ENCODE peak calls at places on chromosome 6, in six cellular contexts. G is upper lobe of right lung; Y is CD8-positive, alpha-beta T cell; P is psoas muscle; K is tibial nerve; U is tibial artery. N is an unnamed sample. For H3K4me1, H3K27me3 and H3K9me3, the result is how much of the 10 kb centered on the place peaks cover.

GRCh38 chr6:38163186-38164130 is 343.9 kb downstream of the ZFAND3 start:
- DNase-seq in K (no peak), G (peak), Y (no peak), U (no peak), P (no peak), N (no peak)

GRCh38 chr6:136333824-136334464 is 44.3 kb upstream of the BCLAF1 start:
- DNase-seq in P (no peak), U (no peak), G (no peak), Y (no peak), K (no peak), N (no peak)

GRCh38 chr6:156780962-156781705 is 4.0 kb downstream of the ARID1B start:
- DNase-seq in P (no peak), K (no peak), G (no peak), Y (no peak), U (no peak), N (no peak)

GRCh38 chr6:56693988-56694387 is 51.3 kb upstream of the DST start:
- DNase-seq in P (no peak), K (no peak), G (no peak), Y (no peak), U (no peak), N (no peak)

GRCh38 chr6:132153221-132153896 is 202.2 kb upstream of the CCN2 start:
- DNase-seq in G (no peak), K (no peak), Y (no peak), P (no peak), U (no peak), N (no peak)

GRCh38 chr6:43911625-43912577 is 141.9 kb downstream of the VEGFA start:
- DNase-seq in K (no peak), P (peak), U (no peak), Y (no peak), G (no peak), N (no peak)

GRCh38 chr6:150269857-150270223 is 99.0 kb upstream of the IYD start:
- DNase-seq in P (no peak), U (no peak), G (no peak), K (no peak), Y (no peak), N (no peak)

GRCh38 chr6:113662049-113662655 is 195.0 kb upstream of the MARCKS start:
- DNase-seq in Y (no peak), P (no peak), K (no peak), G (no peak), U (no peak), N (no peak)

GRCh38 chr6:129184808-129185366 is 301.9 kb downstream of the LAMA2 start:
- DNase-seq in P (no peak), Y (no peak), K (no peak), U (no peak), G (no peak), N (no peak)

GRCh38 chr6:167746377-167747151 is 80.1 kb upstream of the AFDN start:
- DNase-seq in G (no peak), P (no peak), U (no peak), Y (no peak), K (no peak), N (no peak)

GRCh38 chr6:12472601-12473038 is 182.5 kb downstream of the EDN1 start:
- DNase-seq in U (peak), Y (no peak), G (no peak), K (peak), P (peak), N (peak)

GRCh38 chr6:6596929-6597328 is 8.4 kb downstream of the LY86 start:
- DNase-seq in U (no peak), K (no peak), P (no peak), Y (no peak), G (no peak), N (no peak)
- H3K4me1 ChIP-seq in U (under half), K (under half), P (under half), Y (under half), G (under half), N (under half)

DNA sequence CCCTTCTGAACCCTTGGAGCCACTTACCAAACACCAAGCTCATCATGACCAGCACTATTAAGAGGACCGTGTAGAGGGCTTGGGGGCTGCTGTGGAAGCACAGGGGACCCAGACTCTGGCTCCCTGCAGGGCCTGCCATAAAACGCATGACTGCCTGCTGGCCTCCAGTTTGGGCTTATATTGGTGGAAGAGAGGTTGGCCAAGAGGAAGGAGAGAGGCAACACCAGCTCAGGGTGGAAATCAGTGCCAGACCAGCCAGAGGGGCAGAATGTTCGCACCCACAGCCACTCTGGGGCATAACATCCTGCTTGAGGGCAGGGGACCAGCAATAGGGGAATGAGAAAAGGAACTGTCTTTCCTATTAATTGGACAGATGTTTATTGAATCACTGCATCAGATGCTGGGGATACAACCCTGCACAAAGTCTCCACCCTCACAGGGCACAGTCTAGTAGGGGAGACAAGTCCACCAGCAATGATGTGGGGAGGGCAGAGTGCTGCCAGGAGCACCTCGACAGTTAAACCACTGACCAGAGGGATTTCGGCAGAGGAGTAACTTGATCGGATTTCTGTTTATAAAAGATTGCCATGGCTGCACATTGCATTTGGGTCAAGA is 534 bp downstream of the LY6G5C start:
- DNase-seq in P (no peak), G (no peak), U (no peak), Y (no peak), K (no peak), N (no peak)
- H3K27me3 ChIP-seq in P (under half), G (under half), U (under half), Y (under half), K (under half), N (under half)

GRCh38 chr6:158293122-158293521 is 19.1 kb upstream of the TULP4 start:
- DNase-seq in K (no peak), G (no peak), Y (no peak), U (no peak), P (no peak), N (no peak)
- H3K9me3 ChIP-seq in K (under half), G (under half), Y (under half), U (under half), P (under half), N (under half)

GRCh38 chr6:52546678-52547077 is 30.2 kb downstream of the TRAM2 start:
- DNase-seq in G (no peak), P (no peak), U (peak), K (no peak), Y (no peak), N (no peak)
- H3K4me1 ChIP-seq in G (under half), P (under half), U (half or more), K (under half), Y (under half), N (half or more)

DNA sequence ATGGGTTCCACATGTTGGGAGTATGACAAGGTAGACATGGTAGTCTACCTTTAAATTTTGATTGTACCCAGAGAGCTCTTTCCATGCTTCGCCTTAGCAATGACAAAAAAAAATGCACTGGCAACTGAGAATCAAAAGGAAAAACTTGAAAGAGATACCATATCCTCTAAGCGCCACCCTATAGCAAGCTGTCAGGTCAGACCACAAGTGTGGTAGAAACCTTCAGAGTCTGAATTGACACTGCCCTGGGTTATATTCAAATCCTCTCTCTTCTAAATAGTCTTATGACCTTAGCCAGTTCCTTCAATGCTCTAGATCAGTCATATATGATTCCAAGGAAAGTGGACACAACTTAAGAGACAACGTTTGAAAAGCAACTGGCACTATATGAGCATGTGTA is 45.6 kb upstream of the SMLR1 start:
- DNase-seq in P (no peak), K (no peak), U (no peak), Y (no peak), G (no peak), N (no peak)
- H3K27me3 ChIP-seq in P (under half), K (under half), U (under half), Y (under half), G (under half), N (under half)

GRCh38 chr6:144006731-144007454 is 1.2 kb downstream of the PLAGL1 start:
- DNase-seq in Y (no peak), K (no peak), G (no peak), U (peak), P (peak), N (no peak)
- H3K9me3 ChIP-seq in Y (under half), K (under half), G (under half), U (under half), P (under half), N (under half)

GRCh38 chr6:34384305-34385153 is 7.9 kb downstream of the NUDT3 start:
- DNase-seq in U (no peak), Y (no peak), G (no peak), K (no peak), P (no peak), N (no peak)
- H3K4me1 ChIP-seq in U (under half), Y (under half), G (under half), K (under half), P (half or more), N (under half)

GRCh38 chr6:4561078-4561435 is 215.1 kb upstream of the CDYL start:
- DNase-seq in K (no peak), P (no peak), Y (no peak), U (no peak), G (no peak), N (no peak)
- H3K27me3 ChIP-seq in K (under half), P (under half), Y (under half), U (under half), G (under half), N (under half)

GRCh38 chr6:170040906-170041305 is 250.0 kb downstream of the DLL1 start:
- DNase-seq in K (no peak), G (no peak), Y (no peak), U (peak), P (no peak), N (no peak)
- H3K9me3 ChIP-seq in K (under half), G (under half), Y (under half), U (under half), P (under half), N (under half)